ENCODE peak calls at places on chromosomes 13 and 19, in four cellular contexts. U, W, F and K are unnamed samples.

GRCh38 chr13:97696921-97697320 is 256.6 kb upstream of the IPO5 start:
- DNase-seq in U (no peak), W (no peak), F (no peak), K (no peak)

GRCh38 chr13:84037937-84038464 is 155.7 kb upstream of the SLITRK1 start:
- DNase-seq in U (no peak), W (no peak), F (no peak), K (no peak)

GRCh38 chr13:27006519-27007161 is 165.0 kb downstream of the USP12 start:
- DNase-seq in U (no peak), W (no peak), F (peak), K (peak)

GRCh38 chr13:25764378-25764777 is 287.4 kb downstream of the SHISA2 start:
- DNase-seq in U (no peak), W (no peak), F (no peak), K (no peak)

GRCh38 chr13:30142502-30143211 is 164.7 kb downstream of the KATNAL1 start:
- DNase-seq in U (peak), W (no peak), F (peak), K (peak)

GRCh38 chr13:82571653-82572052 is 1310.6 kb downstream of the SLITRK1 start:
- DNase-seq in U (no peak), W (no peak), F (no peak), K (no peak)

GRCh38 chr19:52941941-52942370 is 18.7 kb upstream of the ZNF888 start:
- DNase-seq in U (peak), W (peak), F (peak), K (peak)

GRCh38 chr13:98187155-98187726 is 10.2 kb upstream of the RNF113B start:
- DNase-seq in U (no peak), W (no peak), F (no peak), K (no peak)

GRCh38 chr19:3625996-3626472 is 556 bp downstream of the CACTIN start:
- DNase-seq in U (no peak), W (no peak), F (no peak), K (peak)

GRCh38 chr13:33078268-33078667 is 62.0 kb downstream of the KL start:
- DNase-seq in U (no peak), W (no peak), F (no peak), K (no peak)

GRCh38 chr19:8638078-8638619 is 7.7 kb downstream of the NFILZ start:
- DNase-seq in U (peak), W (peak), F (peak), K (no peak)

GRCh38 chr13:29284726-29285125 is 310.8 kb downstream of the SLC7A1 start:
- DNase-seq in U (no peak), W (no peak), F (no peak), K (peak)

GRCh38 chr13:113182046-113182445 is 23.6 kb downstream of the PROZ start:
- DNase-seq in U (peak), W (no peak), F (no peak), K (no peak)